ENCODE peak calls at places on chromosomes 13 and 19, in six cellular contexts. A is small intestine, I is aorta, P is HCT116, Q is heart right ventricle, L is endothelial cell of umbilical vein. V is an unnamed sample.

GRCh38 chr19:4597278-4597974 is 37.9 kb upstream of the SEMA6B start:
- DNase-seq in A (no peak), I (no peak), P (no peak), Q (no peak), L (peak), V (no peak)

GRCh38 chr13:77339408-77339807 is 12.5 kb upstream of the MYCBP2 start:
- DNase-seq in A (no peak), I (no peak), P (no peak), Q (no peak), L (no peak), V (no peak)

GRCh38 chr13:112892759-112893569 is 76.0 kb upstream of the MCF2L start:
- DNase-seq in A (peak), I (peak), P (no peak), Q (no peak), L (peak), V (peak)

GRCh38 chr19:41356984-41357739 is 3.4 kb upstream of the TGFB1 start:
- DNase-seq in A (no peak), I (no peak), P (no peak), Q (no peak), L (no peak), V (no peak)

GRCh38 chr19:15332311-15332996 is at the start of gene BRD4:
- DNase-seq in A (peak), I (peak), P (no peak), Q (peak), L (peak), V (peak)

GRCh38 chr19:34556500-34556899 is 74.9 kb downstream of the WTIP start:
- DNase-seq in A (no peak), I (no peak), P (peak), Q (no peak), L (peak), V (no peak)

GRCh38 chr13:100534147-100534818 is 54.3 kb downstream of the GGACT start:
- DNase-seq in A (no peak), I (no peak), P (no peak), Q (no peak), L (no peak), V (no peak)

GRCh38 chr19:38229585-38230073 is 5.6 kb upstream of the DPF1 start:
- DNase-seq in A (peak), I (peak), P (peak), Q (peak), L (peak), V (no peak)

GRCh38 chr19:40750035-40750284 is 317 bp downstream of the ACTMAP start:
- DNase-seq in A (no peak), I (no peak), P (no peak), Q (no peak), L (no peak), V (no peak)

GRCh38 chr13:105616313-105617075 is 919.0 kb downstream of the EFNB2 start:
- DNase-seq in A (no peak), I (no peak), P (no peak), Q (no peak), L (peak), V (no peak)

GRCh38 chr19:14393303-14393702 is 12.1 kb downstream of the ADGRE5 start:
- DNase-seq in A (no peak), I (no peak), P (no peak), Q (no peak), L (no peak), V (no peak)

GRCh38 chr13:99227909-99228688 is 27.4 kb downstream of the UBAC2 start:
- DNase-seq in A (no peak), I (peak), P (no peak), Q (no peak), L (no peak), V (no peak)

GRCh38 chr19:49458567-49458903 is 5.5 kb downstream of the ALDH16A1 start:
- DNase-seq in A (no peak), I (no peak), P (no peak), Q (no peak), L (no peak), V (no peak)

GRCh38 chr19:14817052-14817451 is 17.9 kb downstream of the OR7A5 start:
- DNase-seq in A (no peak), I (no peak), P (no peak), Q (no peak), L (no peak), V (no peak)

GRCh38 chr19:44905437-44906160 is at the start of gene APOE:
- DNase-seq in A (no peak), I (no peak), P (no peak), Q (no peak), L (no peak), V (no peak)

GRCh38 chr13:74629985-74630384 is 495.8 kb upstream of the KLF12 start:
- DNase-seq in A (no peak), I (peak), P (no peak), Q (no peak), L (no peak), V (no peak)

GRCh38 chr19:15124572-15125231 is 17.5 kb downstream of the SYDE1 start:
- DNase-seq in A (peak), I (peak), P (no peak), Q (no peak), L (no peak), V (peak)

GRCh38 chr19:56106993-56107392 is 14.1 kb downstream of the ZNF787 start:
- DNase-seq in A (no peak), I (no peak), P (no peak), Q (no peak), L (no peak), V (no peak)

GRCh38 chr19:56106397-56106849 is 14.7 kb downstream of the ZNF787 start:
- DNase-seq in A (peak), I (no peak), P (no peak), Q (peak), L (no peak), V (peak)

GRCh38 chr19:56103027-56103614 is 18.0 kb downstream of the ZNF787 start:
- DNase-seq in A (no peak), I (no peak), P (no peak), Q (peak), L (no peak), V (no peak)

GRCh38 chr19:56104423-56104822 is 16.7 kb downstream of the ZNF787 start:
- DNase-seq in A (no peak), I (no peak), P (no peak), Q (peak), L (no peak), V (no peak)

GRCh38 chr19:56105090-56105701 is 15.9 kb downstream of the ZNF787 start:
- DNase-seq in A (peak), I (peak), P (peak), Q (peak), L (peak), V (peak)
- H3K27ac ChIP-seq in A (peak), I (no peak), P (no peak), Q (no peak), L (no peak), V (peak)

GRCh38 chr19:11345122-11345752 is 831 bp downstream of the TMEM205 start:
- DNase-seq in A (peak), I (no peak), P (no peak), Q (no peak), L (peak), V (peak)
- H3K4me3 ChIP-seq in A (peak), I (no peak), P (peak), Q (peak), L (peak), V (peak)

GRCh38 chr19:8511573-8512101 is 2.3 kb downstream of the ZNF414 start:
- DNase-seq in A (no peak), I (no peak), P (peak), Q (no peak), L (no peak), V (peak)
- H3K27ac ChIP-seq in A (no peak), I (no peak), P (peak), Q (no peak), L (no peak), V (no peak)

GRCh38 chr19:18941628-18942354 is 774 bp upstream of the HOMER3 start:
- DNase-seq in A (no peak), I (no peak), P (no peak), Q (no peak), L (no peak), V (no peak)
- H3K4me3 ChIP-seq in A (no peak), I (no peak), P (peak), Q (peak), L (peak), V (no peak)

GRCh38 chr19:10760268-10760944 is 42.5 kb downstream of the DNM2 start:
- DNase-seq in A (peak), I (no peak), P (peak), Q (no peak), L (no peak), V (no peak)
- H3K27ac ChIP-seq in A (peak), I (no peak), P (peak), Q (peak), L (no peak), V (peak)

GRCh38 chr19:6773323-6773931 is 919 bp downstream of the VAV1 start:
- DNase-seq in A (no peak), I (peak), P (no peak), Q (peak), L (no peak), V (peak)
- H3K4me3 ChIP-seq in A (peak), I (no peak), P (no peak), Q (peak), L (no peak), V (peak)

DNA sequence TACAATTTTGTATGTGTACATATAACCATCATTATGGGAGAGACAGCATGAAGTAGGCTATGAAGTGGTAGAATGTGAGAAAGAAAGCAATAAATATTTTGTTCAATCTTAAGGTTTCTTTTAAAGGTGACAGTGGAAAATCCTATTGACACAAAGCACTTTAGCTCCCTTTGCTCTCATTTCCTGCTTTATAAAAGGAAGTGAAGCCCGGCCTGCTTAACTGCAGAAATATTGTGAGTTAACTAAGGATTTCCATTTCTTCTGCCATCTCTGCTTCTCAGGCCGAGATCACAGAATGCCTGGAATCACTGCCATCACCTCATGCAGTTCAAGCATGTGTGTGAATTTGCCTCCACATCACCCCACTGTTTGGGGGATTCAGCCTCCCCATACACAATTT is 83.5 kb downstream of the FRY start:
- DNase-seq in A (no peak), I (no peak), P (no peak), Q (no peak), L (peak), V (no peak)
- H3K27ac ChIP-seq in A (peak), I (no peak), P (no peak), Q (peak), L (no peak), V (no peak)

GRCh38 chr13:37995052-37995451 is 125.5 kb upstream of the TRPC4 start:
- DNase-seq in A (no peak), I (no peak), P (no peak), Q (no peak), L (no peak), V (no peak)
- H3K4me3 ChIP-seq in A (no peak), I (no peak), P (no peak), Q (no peak), L (no peak), V (no peak)

GRCh38 chr13:110503037-110503901 is 58.3 kb downstream of the RAB20 start:
- DNase-seq in A (no peak), I (peak), P (no peak), Q (no peak), L (no peak), V (no peak)
- H3K27ac ChIP-seq in A (no peak), I (no peak), P (no peak), Q (peak), L (no peak), V (no peak)